ENCODE peak calls at places on chromosome 21, in ten cellular contexts. Q is activated naive CD8-positive, alpha-beta T cell treated with anti-CD3 and anti-CD28 coated beads, Interleukin-2, amount 50 U/mL, for 24 hours; G is stimulated activated naive B cell treated with anti-CD40 and anti-IgM and Interleukin-4, amounts not matched to agents 10 μg/mL and 1 μg/mL and 100 μg/mL, for 72 hours; B is heart left ventricle; D is Calu3; L is activated T-helper 9 cell treated with anti-CD3 and anti-CD28 coated beads, Interleukin-2, amount 50 U/mL, for 16 hours; N is uterus; U is activated CD4-positive, CD25-positive, alpha-beta regulatory T cell treated with anti-CD3 and anti-CD28 coated beads, Interleukin-2, amount 50 U/mL, for 72 hours; E is stimulated activated CD4-positive, alpha-beta T cell treated with anti-CD3 and anti-CD28 coated beads, TNF-alpha, amount 100 ng/mL, for 48 hours; C is iris pigment epithelial cell. V is an unnamed sample.

GRCh38 chr21:38054334-38054733 is 138.1 kb upstream of the KCNJ6 start:
- DNase-seq in Q (no peak), G (no peak), B (no peak), D (no peak), L (no peak), N (no peak), U (no peak), E (no peak), C (no peak), V (no peak)

GRCh38 chr21:14916676-14917141 is 148.1 kb downstream of the NRIP1 start:
- DNase-seq in Q (no peak), G (no peak), B (no peak), D (peak), L (no peak), N (no peak), U (no peak), E (no peak), C (peak), V (no peak)

GRCh38 chr21:35414511-35415139 is 365.5 kb upstream of the RUNX1 start:
- DNase-seq in Q (no peak), G (no peak), B (no peak), D (no peak), L (no peak), N (no peak), U (no peak), E (no peak), C (no peak), V (no peak)

GRCh38 chr21:41444703-41445464 is 18.8 kb downstream of the MX1 start:
- DNase-seq in Q (no peak), G (no peak), B (no peak), D (no peak), L (no peak), N (no peak), U (no peak), E (no peak), C (no peak), V (no peak)

GRCh38 chr21:44463716-44464115 is 8.4 kb downstream of the LRRC3 start:
- DNase-seq in Q (no peak), G (no peak), B (peak), D (no peak), L (no peak), N (peak), U (no peak), E (no peak), C (no peak), V (no peak)

GRCh38 chr21:39444406-39445145 is 1.0 kb downstream of the LCA5L start:
- DNase-seq in Q (no peak), G (no peak), B (no peak), D (no peak), L (no peak), N (peak), U (no peak), E (no peak), C (peak), V (no peak)

GRCh38 chr21:44858791-44859190 is 14.7 kb downstream of the PTTG1IP start:
- DNase-seq in Q (no peak), G (no peak), B (peak), D (no peak), L (no peak), N (no peak), U (no peak), E (no peak), C (no peak), V (no peak)

GRCh38 chr21:33936221-33937038 is 20.8 kb upstream of the ATP5PO start:
- DNase-seq in Q (peak), G (no peak), B (no peak), D (no peak), L (no peak), N (no peak), U (no peak), E (no peak), C (no peak), V (no peak)

GRCh38 chr21:42254631-42255030 is 35.7 kb downstream of the ABCG1 start:
- DNase-seq in Q (no peak), G (no peak), B (no peak), D (no peak), L (no peak), N (no peak), U (no peak), E (no peak), C (no peak), V (no peak)

GRCh38 chr21:37711294-37711844 is 204.9 kb downstream of the KCNJ6 start:
- DNase-seq in Q (no peak), G (no peak), B (no peak), D (no peak), L (no peak), N (no peak), U (no peak), E (no peak), C (no peak), V (no peak)

GRCh38 chr21:42208801-42209490 is 10.0 kb upstream of the ABCG1 start:
- DNase-seq in Q (no peak), G (no peak), B (peak), D (no peak), L (no peak), N (no peak), U (no peak), E (no peak), C (no peak), V (no peak)

GRCh38 chr21:38773108-38774061 is 32.3 kb upstream of the ETS2 start:
- DNase-seq in Q (no peak), G (peak), B (no peak), D (peak), L (no peak), N (no peak), U (no peak), E (no peak), C (peak), V (no peak)

GRCh38 chr21:44419679-44420078 is 35.6 kb upstream of the LRRC3 start:
- DNase-seq in Q (no peak), G (no peak), B (no peak), D (no peak), L (no peak), N (no peak), U (no peak), E (no peak), C (no peak), V (no peak)

GRCh38 chr21:34933609-34934345 is 115.3 kb downstream of the RUNX1 start:
- DNase-seq in Q (no peak), G (no peak), B (no peak), D (no peak), L (no peak), N (no peak), U (no peak), E (no peak), C (peak), V (peak)

GRCh38 chr21:30336596-30336995 is 898 bp downstream of the KRTAP27-1 start:
- DNase-seq in Q (no peak), G (no peak), B (no peak), D (no peak), L (no peak), N (no peak), U (no peak), E (no peak), C (peak), V (no peak)

GRCh38 chr21:15976807-15977206 is 247.0 kb downstream of the USP25 start:
- DNase-seq in Q (no peak), G (no peak), B (no peak), D (peak), L (no peak), N (no peak), U (no peak), E (no peak), C (peak), V (no peak)

GRCh38 chr21:44078411-44078981 is 28.7 kb upstream of the PWP2 start:
- DNase-seq in Q (no peak), G (no peak), B (no peak), D (no peak), L (no peak), N (no peak), U (no peak), E (no peak), C (no peak), V (no peak)

GRCh38 chr21:44805226-44805625 is 3.6 kb upstream of the UBE2G2 start:
- DNase-seq in Q (no peak), G (no peak), B (no peak), D (no peak), L (no peak), N (no peak), U (no peak), E (no peak), C (no peak), V (no peak)

GRCh38 chr21:29888437-29888836 is 51.4 kb downstream of the GRIK1 start:
- DNase-seq in Q (no peak), G (no peak), B (no peak), D (no peak), L (no peak), N (no peak), U (no peak), E (no peak), C (no peak), V (no peak)

GRCh38 chr21:27823652-27824201 is 856.8 kb upstream of the ADAMTS5 start:
- DNase-seq in Q (no peak), G (no peak), B (no peak), D (no peak), L (no peak), N (no peak), U (no peak), E (no peak), C (peak), V (no peak)

GRCh38 chr21:26958792-26959191 is 8.1 kb downstream of the ADAMTS5 start:
- DNase-seq in Q (no peak), G (no peak), B (no peak), D (no peak), L (no peak), N (no peak), U (no peak), E (no peak), C (no peak), V (no peak)

GRCh38 chr21:46504681-46505080 is 46.0 kb downstream of the DIP2A start:
- DNase-seq in Q (no peak), G (no peak), B (no peak), D (no peak), L (no peak), N (no peak), U (no peak), E (no peak), C (no peak), V (no peak)

GRCh38 chr21:36381841-36382589 is 3.2 kb upstream of the CHAF1B start:
- DNase-seq in Q (no peak), G (no peak), B (no peak), D (peak), L (no peak), N (no peak), U (no peak), E (no peak), C (peak), V (no peak)

GRCh38 chr21:42493109-42494060 is 2.6 kb downstream of the RSPH1 start:
- DNase-seq in Q (no peak), G (no peak), B (no peak), D (no peak), L (no peak), N (no peak), U (no peak), E (no peak), C (no peak), V (no peak)

GRCh38 chr21:26064506-26064905 is 106.1 kb downstream of the APP start:
- DNase-seq in Q (no peak), G (no peak), B (no peak), D (no peak), L (no peak), N (no peak), U (no peak), E (no peak), C (no peak), V (no peak)

GRCh38 chr21:46212721-46213484 is 15.7 kb downstream of the LSS start:
- DNase-seq in Q (no peak), G (no peak), B (no peak), D (no peak), L (no peak), N (peak), U (no peak), E (no peak), C (no peak), V (no peak)

GRCh38 chr21:45021428-45022347 is 52.7 kb upstream of the ADARB1 start:
- DNase-seq in Q (no peak), G (no peak), B (peak), D (no peak), L (no peak), N (no peak), U (no peak), E (no peak), C (no peak), V (no peak)

GRCh38 chr21:25909341-25909740 is 174.6 kb downstream of the GABPA start:
- DNase-seq in Q (no peak), G (no peak), B (no peak), D (no peak), L (no peak), N (no peak), U (no peak), E (no peak), C (no peak), V (no peak)

GRCh38 chr21:42566524-42567180 is 53.0 kb downstream of the SLC37A1 start:
- DNase-seq in Q (no peak), G (no peak), B (peak), D (no peak), L (no peak), N (peak), U (peak), E (no peak), C (no peak), V (peak)

GRCh38 chr21:34157456-34158025 is 84.2 kb downstream of the MRPS6 start:
- DNase-seq in Q (no peak), G (no peak), B (no peak), D (no peak), L (no peak), N (no peak), U (no peak), E (no peak), C (no peak), V (no peak)

GRCh38 chr21:45970674-45971486 is 10.7 kb upstream of the COL6A1 start:
- DNase-seq in Q (peak), G (no peak), B (peak), D (peak), L (no peak), N (peak), U (no peak), E (no peak), C (peak), V (peak)

GRCh38 chr21:32537569-32537881 is 47.8 kb downstream of the TCP10L start:
- DNase-seq in Q (no peak), G (no peak), B (no peak), D (no peak), L (no peak), N (no peak), U (no peak), E (no peak), C (no peak), V (no peak)

GRCh38 chr21:45573452-45574035 is 31.3 kb upstream of the SLC19A1 start:
- DNase-seq in Q (no peak), G (no peak), B (no peak), D (no peak), L (no peak), N (peak), U (no peak), E (no peak), C (peak), V (peak)

GRCh38 chr21:31222142-31222541 is 121.9 kb downstream of the TIAM1 start:
- DNase-seq in Q (no peak), G (no peak), B (no peak), D (no peak), L (no peak), N (no peak), U (no peak), E (no peak), C (peak), V (no peak)

GRCh38 chr21:14880922-14881321 is 183.9 kb downstream of the NRIP1 start:
- DNase-seq in Q (no peak), G (no peak), B (no peak), D (no peak), L (no peak), N (no peak), U (no peak), E (no peak), C (peak), V (no peak)

GRCh38 chr21:45080639-45081414 is 6.4 kb downstream of the ADARB1 start:
- DNase-seq in Q (peak), G (no peak), B (no peak), D (no peak), L (peak), N (peak), U (no peak), E (no peak), C (peak), V (no peak)

GRCh38 chr21:37073417-37074194 is 552 bp downstream of the TTC3 start:
- DNase-seq in Q (peak), G (peak), B (peak), D (peak), L (no peak), N (no peak), U (peak), E (peak), C (peak), V (peak)

GRCh38 chr21:39208624-39209333 is 25.5 kb upstream of the PSMG1 start:
- DNase-seq in Q (no peak), G (no peak), B (no peak), D (no peak), L (no peak), N (no peak), U (no peak), E (no peak), C (peak), V (no peak)

GRCh38 chr21:40631201-40631600 is 215.8 kb downstream of the DSCAM start:
- DNase-seq in Q (no peak), G (no peak), B (no peak), D (no peak), L (no peak), N (no peak), U (no peak), E (no peak), C (no peak), V (no peak)

V was measured in activated CD8-positive, alpha-beta memory T cell treated with anti-CD3 and anti-CD28 coated beads, Interleukin-2, amount 50 U/mL, for 48 hours.